ENCODE peak calls at places on chromosome 22, in six cellular contexts. One of them, this sample, is unnamed.

GRCh38 chr22:23684051-23684450 is 6.8 kb upstream of the RGL4 start:
- DNase-seq in endothelial cell: no peak
- DNase-seq in B cell: no peak
- DNase-seq in AG09309: no peak
- DNase-seq in HCT116: no peak
- DNase-seq in adrenal gland: no peak
- DNase-seq in this sample: no peak

GRCh38 chr22:27195104-27195503 is 537.7 kb downstream of the MIAT start:
- DNase-seq in endothelial cell: no peak
- DNase-seq in B cell: no peak
- DNase-seq in AG09309: no peak
- DNase-seq in HCT116: no peak
- DNase-seq in adrenal gland: no peak
- DNase-seq in this sample: no peak

GRCh38 chr22:37781434-37782059 is 26.2 kb upstream of the GCAT start:
- DNase-seq in endothelial cell: no peak
- DNase-seq in B cell: no peak
- DNase-seq in AG09309: no peak
- DNase-seq in HCT116: no peak
- DNase-seq in adrenal gland: peak; percentile 67
- DNase-seq in this sample: no peak

GRCh38 chr22:20526628-20527355 is 19.4 kb downstream of the MED15 start:
- DNase-seq in endothelial cell: no peak
- DNase-seq in B cell: no peak
- DNase-seq in AG09309: no peak
- DNase-seq in HCT116: no peak
- DNase-seq in adrenal gland: no peak
- DNase-seq in this sample: no peak

GRCh38 chr22:33873666-33874065 is 46.6 kb downstream of the LARGE1 start:
- DNase-seq in endothelial cell: no peak
- DNase-seq in B cell: no peak
- DNase-seq in AG09309: no peak
- DNase-seq in HCT116: no peak
- DNase-seq in adrenal gland: no peak
- DNase-seq in this sample: no peak

GRCh38 chr22:39942433-39943213 is 17.6 kb upstream of the TMA7B start:
- DNase-seq in endothelial cell: no peak
- DNase-seq in B cell: no peak
- DNase-seq in AG09309: no peak
- DNase-seq in HCT116: no peak
- DNase-seq in adrenal gland: no peak
- DNase-seq in this sample: no peak

GRCh38 chr22:41290262-41291221 is 4.6 kb upstream of the RANGAP1 start:
- DNase-seq in endothelial cell: no peak
- DNase-seq in B cell: no peak
- DNase-seq in AG09309: peak; percentile 59
- DNase-seq in HCT116: no peak
- DNase-seq in adrenal gland: no peak
- DNase-seq in this sample: no peak

GRCh38 chr22:24996420-24996952 is 44.0 kb downstream of the KIAA1671 start:
- DNase-seq in endothelial cell: no peak
- DNase-seq in B cell: no peak
- DNase-seq in AG09309: no peak
- DNase-seq in HCT116: peak; percentile 49
- DNase-seq in adrenal gland: peak; percentile 52
- DNase-seq in this sample: no peak

GRCh38 chr22:45538284-45538683 is 35.6 kb downstream of the FBLN1 start:
- DNase-seq in endothelial cell: no peak
- DNase-seq in B cell: no peak
- DNase-seq in AG09309: no peak
- DNase-seq in HCT116: no peak
- DNase-seq in adrenal gland: no peak
- DNase-seq in this sample: no peak

GRCh38 chr22:28023036-28023435 is 104.0 kb upstream of the PITPNB start:
- DNase-seq in endothelial cell: no peak
- DNase-seq in B cell: no peak
- DNase-seq in AG09309: no peak
- DNase-seq in HCT116: no peak
- DNase-seq in adrenal gland: peak; percentile 7
- DNase-seq in this sample: no peak

GRCh38 chr22:47090591-47091240 is 328.3 kb downstream of the TBC1D22A start:
- DNase-seq in endothelial cell: no peak
- DNase-seq in B cell: peak; percentile 20
- DNase-seq in AG09309: peak; percentile 11
- DNase-seq in HCT116: no peak
- DNase-seq in adrenal gland: peak; percentile 25
- DNase-seq in this sample: no peak

GRCh38 chr22:21929253-21929652 is 23.4 kb downstream of the PPM1F start:
- DNase-seq in endothelial cell: no peak
- DNase-seq in B cell: no peak
- DNase-seq in AG09309: no peak
- DNase-seq in HCT116: no peak
- DNase-seq in adrenal gland: peak; percentile 11
- DNase-seq in this sample: no peak

GRCh38 chr22:42313804-42314581 is 43.5 kb upstream of the TCF20 start:
- DNase-seq in endothelial cell: peak; percentile 60
- DNase-seq in B cell: peak; percentile 51
- DNase-seq in AG09309: no peak
- DNase-seq in HCT116: peak; percentile 75
- DNase-seq in adrenal gland: peak; percentile 31
- DNase-seq in this sample: no peak

GRCh38 chr22:36052505-36052941 is 23.9 kb upstream of the RBFOX2 start:
- DNase-seq in endothelial cell: no peak
- DNase-seq in B cell: no peak
- DNase-seq in AG09309: no peak
- DNase-seq in HCT116: peak; percentile 77
- DNase-seq in adrenal gland: no peak
- DNase-seq in this sample: no peak

GRCh38 chr22:39389420-39389819 is 10.2 kb upstream of the TAB1 start:
- DNase-seq in endothelial cell: no peak
- DNase-seq in B cell: no peak
- DNase-seq in AG09309: no peak
- DNase-seq in HCT116: no peak
- DNase-seq in adrenal gland: no peak
- DNase-seq in this sample: no peak

DNA sequence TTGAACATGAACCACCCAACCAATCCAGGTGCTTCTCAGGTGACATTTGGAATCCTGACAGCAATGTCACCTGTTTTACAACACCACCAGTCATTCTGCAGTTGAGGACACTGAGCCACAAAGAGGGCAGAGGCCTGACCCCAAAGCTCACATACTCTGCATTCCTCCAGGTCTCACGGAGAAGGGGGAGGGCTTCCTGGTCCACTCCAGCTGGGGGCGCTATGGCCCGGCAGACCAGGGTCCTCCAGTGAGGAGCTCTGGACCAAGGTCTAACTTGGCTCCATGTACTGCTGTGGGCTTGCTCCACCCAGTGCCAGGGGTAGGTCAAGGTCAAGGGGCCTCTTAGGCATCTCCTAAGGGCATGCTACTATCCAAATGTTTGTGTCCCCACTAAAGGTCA is 1.5 kb upstream of the PNPLA3 start:
- DNase-seq in endothelial cell: no peak
- DNase-seq in B cell: no peak
- DNase-seq in AG09309: no peak
- DNase-seq in HCT116: no peak
- DNase-seq in adrenal gland: no peak
- DNase-seq in this sample: no peak
- TF ChIP-seq CTCF in endothelial cell: peak; percentile 18
- TF ChIP-seq CTCF in B cell: no peak
- TF ChIP-seq CTCF in AG09309: no peak
- TF ChIP-seq CTCF in HCT116: peak; percentile 43
- TF ChIP-seq CTCF in adrenal gland: no peak
- TF ChIP-seq CTCF in this sample: no peak

GRCh38 chr22:50271519-50271970 is 1.4 kb upstream of the MAPK11 start:
- DNase-seq in endothelial cell: peak; percentile 69
- DNase-seq in B cell: peak; percentile 79
- DNase-seq in AG09309: no peak
- DNase-seq in HCT116: no peak
- DNase-seq in adrenal gland: no peak
- DNase-seq in this sample: peak; percentile 51
- TF ChIP-seq CTCF in endothelial cell: no peak
- TF ChIP-seq CTCF in B cell: no peak
- TF ChIP-seq CTCF in AG09309: peak; percentile 19
- TF ChIP-seq CTCF in HCT116: no peak
- TF ChIP-seq CTCF in adrenal gland: no peak
- TF ChIP-seq CTCF in this sample: no peak

DNA sequence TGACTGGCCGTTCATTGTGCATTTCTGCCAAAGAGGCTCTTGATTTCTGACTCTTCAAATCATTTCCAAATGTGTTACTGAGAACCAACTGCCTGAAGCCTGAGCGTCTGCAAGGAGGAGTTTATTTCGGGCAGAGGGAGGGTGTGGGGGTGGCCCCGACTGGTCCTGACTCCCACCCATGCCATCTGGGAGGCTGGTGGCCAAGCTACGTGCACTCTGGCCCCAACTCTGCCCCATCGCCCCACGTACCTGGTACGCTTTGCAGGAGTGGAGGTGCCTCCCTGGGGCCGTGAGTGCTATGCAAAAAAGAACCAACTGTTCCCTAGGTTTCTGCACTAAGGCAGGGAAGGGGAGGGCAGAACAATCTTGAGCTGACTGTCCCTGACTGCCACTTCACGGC is 846.8 kb downstream of the BRD1 start:
- DNase-seq in endothelial cell: no peak
- DNase-seq in B cell: no peak
- DNase-seq in AG09309: no peak
- DNase-seq in HCT116: no peak
- DNase-seq in adrenal gland: no peak
- DNase-seq in this sample: no peak
- TF ChIP-seq CTCF in endothelial cell: no peak
- TF ChIP-seq CTCF in B cell: no peak
- TF ChIP-seq CTCF in AG09309: no peak
- TF ChIP-seq CTCF in HCT116: no peak
- TF ChIP-seq CTCF in adrenal gland: no peak
- TF ChIP-seq CTCF in this sample: no peak

DNA sequence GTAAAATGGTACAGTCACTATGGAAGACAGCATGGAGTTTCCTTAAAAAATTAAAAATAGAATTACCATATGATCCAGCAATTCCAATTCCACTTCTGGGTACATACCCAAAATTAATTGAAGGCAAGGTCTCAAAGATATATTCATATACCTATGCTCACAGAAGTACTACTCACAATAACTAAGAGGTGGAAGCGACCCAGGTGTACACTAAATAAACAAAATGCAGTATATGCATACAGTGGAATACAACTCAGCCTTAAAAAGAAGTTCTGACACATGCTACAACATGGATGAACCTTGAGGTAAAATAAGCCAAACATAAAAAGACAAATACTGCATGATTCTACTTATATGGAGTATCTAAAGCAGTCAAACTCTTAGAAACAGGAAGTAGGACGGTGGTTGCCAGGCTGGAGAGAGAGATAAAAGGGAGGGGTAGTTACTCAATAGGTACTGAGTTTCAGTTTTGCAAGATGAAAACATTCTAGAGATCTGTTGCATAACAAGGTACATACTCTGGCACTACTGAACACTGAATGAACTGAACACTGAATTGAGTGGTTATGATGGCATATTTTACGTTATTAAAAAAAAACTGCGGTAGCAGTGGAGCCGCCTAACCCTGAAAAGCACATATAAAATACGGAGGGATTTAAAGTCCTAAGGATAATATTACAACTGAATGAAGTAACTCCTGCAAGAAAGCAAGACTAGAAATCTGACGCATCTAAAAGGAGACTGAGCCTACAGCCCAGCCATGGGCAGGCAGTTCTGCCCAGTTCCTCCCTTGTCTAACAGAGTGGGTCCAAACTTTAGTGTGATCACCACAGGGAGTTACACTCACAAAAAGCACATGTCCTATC is 12.8 kb downstream of the DGCR2 start:
- DNase-seq in endothelial cell: no peak
- DNase-seq in B cell: peak; percentile 66
- DNase-seq in AG09309: peak; percentile 60
- DNase-seq in HCT116: no peak
- DNase-seq in adrenal gland: peak; percentile 55
- DNase-seq in this sample: no peak
- TF ChIP-seq CTCF in endothelial cell: no peak
- TF ChIP-seq CTCF in B cell: no peak
- TF ChIP-seq CTCF in AG09309: no peak
- TF ChIP-seq CTCF in HCT116: no peak
- TF ChIP-seq CTCF in adrenal gland: no peak
- TF ChIP-seq CTCF in this sample: no peak